ENCODE peak calls at places on chromosome 11, in seven cellular contexts. R is GM23248, F is K562, C is mammary epithelial cell, Q is MM.1S, O is fibroblast of lung, H is neural progenitor cell. X is an unnamed sample.

GRCh38 chr11:68542617-68543016 is 82.1 kb downstream of the PPP6R3 start:
- DNase-seq in O (peak), H (no peak), R (peak), F (no peak), Q (no peak), C (peak), X (no peak)

GRCh38 chr11:1382831-1383607 is 6.7 kb upstream of the BRSK2 start:
- DNase-seq in O (peak), Q (peak), H (peak), C (peak), F (peak), R (peak), X (peak)

GRCh38 chr11:13101836-13102574 is 92.9 kb downstream of the RASSF10 start:
- DNase-seq in H (peak), O (no peak), Q (no peak), R (no peak), C (no peak), F (no peak), X (peak)

GRCh38 chr11:119501777-119502405 is 78.9 kb upstream of the THY1 start:
- DNase-seq in O (no peak), H (peak), C (no peak), Q (no peak), R (no peak), F (no peak), X (no peak)

GRCh38 chr11:101706541-101706940 is 122.7 kb upstream of the TRPC6 start:
- DNase-seq in C (peak), R (peak), H (no peak), F (no peak), O (peak), Q (no peak), X (no peak)

GRCh38 chr11:80970016-80970516 is 1529.2 kb upstream of the TENM4 start:
- DNase-seq in C (no peak), O (peak), H (no peak), R (no peak), Q (no peak), F (no peak), X (no peak)

GRCh38 chr11:70567680-70568503 is 169.6 kb downstream of the CTTN start:
- DNase-seq in R (peak), F (no peak), C (no peak), Q (no peak), H (peak), O (peak), X (no peak)

GRCh38 chr11:65640483-65641207 is 2.7 kb downstream of the SIPA1 start:
- DNase-seq in H (no peak), R (no peak), F (no peak), Q (no peak), O (no peak), C (no peak), X (no peak)

GRCh38 chr11:44229003-44229570 is 80.9 kb downstream of the ALX4 start:
- DNase-seq in R (no peak), F (no peak), Q (no peak), H (no peak), C (peak), O (no peak), X (peak)

GRCh38 chr11:78811622-78812021 is 237.0 kb upstream of the NARS2 start:
- DNase-seq in Q (no peak), C (no peak), R (no peak), H (no peak), F (no peak), O (no peak), X (no peak)

GRCh38 chr11:66327171-66328035 is 8.8 kb downstream of the RIN1 start:
- DNase-seq in R (peak), H (no peak), O (peak), F (no peak), Q (no peak), C (peak), X (no peak)

GRCh38 chr11:8080069-8080670 is 841 bp upstream of the TUB start:
- DNase-seq in Q (no peak), R (no peak), O (no peak), C (no peak), H (no peak), F (no peak), X (no peak)

GRCh38 chr11:61963282-61964057 is 4.0 kb downstream of the FTH1 start:
- DNase-seq in R (peak), F (no peak), H (no peak), O (peak), C (peak), Q (peak), X (peak)

GRCh38 chr11:36362902-36363301 is 66.8 kb downstream of the PRR5L start:
- DNase-seq in F (no peak), O (peak), H (no peak), R (peak), C (peak), Q (no peak), X (no peak)

GRCh38 chr11:11826260-11826659 is 15.5 kb upstream of the USP47 start:
- DNase-seq in F (no peak), O (no peak), Q (no peak), C (no peak), H (no peak), R (no peak), X (no peak)

GRCh38 chr11:128771102-128771501 is 77.2 kb downstream of the FLI1 start:
- DNase-seq in O (no peak), C (no peak), R (no peak), F (no peak), Q (no peak), H (no peak), X (no peak)

GRCh38 chr11:1757861-1758610 is 5.7 kb downstream of the CTSD start:
- DNase-seq in Q (no peak), R (no peak), C (no peak), F (no peak), O (no peak), H (no peak), X (no peak)

DNA sequence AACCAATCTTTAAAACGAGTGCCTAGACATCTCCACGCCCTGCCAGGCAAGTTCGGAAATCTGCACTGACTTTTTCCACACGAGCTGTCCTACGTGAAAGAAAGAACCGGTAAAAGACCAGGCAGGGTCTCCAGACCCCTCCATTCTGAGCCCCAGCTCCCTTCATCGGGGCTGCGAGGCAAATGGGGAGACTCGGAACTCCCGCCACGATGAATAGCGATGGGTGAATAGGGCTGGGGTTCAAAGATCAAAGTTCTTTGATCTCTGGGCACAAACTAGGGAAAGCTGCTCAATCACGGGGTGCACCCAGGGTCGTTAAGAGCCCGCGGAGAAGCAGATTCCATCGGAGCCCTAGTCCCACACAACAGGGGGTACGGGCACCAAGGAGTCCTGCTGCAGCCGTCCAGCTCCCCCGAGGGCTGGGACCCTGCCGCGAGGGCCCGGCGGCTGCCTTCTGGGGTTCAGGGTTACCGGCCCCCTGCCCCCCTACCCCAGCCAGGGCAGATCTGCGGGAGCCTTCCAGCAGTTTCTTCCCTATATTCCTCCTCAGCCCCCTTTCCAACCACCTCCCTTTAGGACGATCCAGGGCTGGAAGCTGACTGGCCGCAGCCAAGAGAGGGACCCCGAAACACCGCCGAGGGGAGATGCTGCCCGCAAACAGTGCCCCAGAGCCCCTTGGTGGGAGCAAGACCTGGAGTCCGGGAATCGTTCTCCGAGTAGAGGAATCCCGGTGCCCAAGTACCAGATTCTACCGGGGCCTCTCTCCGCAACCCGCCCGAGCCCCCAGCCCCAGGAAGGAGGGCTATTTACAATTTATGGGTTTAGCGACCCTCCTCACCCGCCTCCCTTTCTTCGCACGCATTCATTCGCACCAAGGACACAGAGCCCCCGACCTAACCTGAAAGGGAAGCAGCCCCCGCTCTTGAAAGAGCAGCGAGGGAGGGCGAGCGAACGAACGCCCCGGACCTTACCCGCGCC is 952 bp downstream of the LRP4 start:
- DNase-seq in O (no peak), Q (no peak), F (no peak), R (peak), H (peak), C (no peak), X (no peak)
- TF ChIP-seq EZH2 in O (no peak), Q (peak), F (no peak), R (no peak), H (no peak), C (no peak), X (peak)

GRCh38 chr11:75553889-75554257 is 8.2 kb upstream of the SERPINH1 start:
- DNase-seq in R (no peak), F (no peak), H (no peak), O (no peak), Q (no peak), C (no peak), X (no peak)
- H3K9ac ChIP-seq in R (no peak), F (peak), H (no peak), O (no peak), Q (no peak), C (no peak), X (no peak)

DNA sequence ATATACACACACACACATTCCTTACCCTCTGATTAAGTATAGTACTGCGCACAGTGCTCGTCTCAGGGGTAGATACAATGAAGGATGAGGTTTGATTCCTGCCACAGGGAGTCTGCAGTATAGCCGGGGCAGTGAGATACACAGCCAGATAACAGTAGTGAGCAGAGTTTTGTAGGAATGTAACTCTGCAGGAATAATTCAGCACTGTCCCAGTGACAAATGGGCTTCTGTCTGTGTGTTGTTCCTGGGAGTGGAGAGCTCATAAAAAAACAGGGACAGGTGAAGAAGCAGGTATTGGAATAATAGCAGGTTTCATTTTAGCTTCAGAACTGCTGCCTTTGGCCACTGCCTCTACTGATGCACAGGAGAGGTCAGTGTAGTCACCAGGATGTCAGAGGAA is 85.3 kb upstream of the OR9Q1 start:
- DNase-seq in H (no peak), C (no peak), Q (no peak), O (no peak), F (no peak), R (no peak), X (no peak)
- H2AFZ ChIP-seq in H (no peak), C (no peak), Q (no peak), O (no peak), F (no peak), R (no peak), X (no peak)

DNA sequence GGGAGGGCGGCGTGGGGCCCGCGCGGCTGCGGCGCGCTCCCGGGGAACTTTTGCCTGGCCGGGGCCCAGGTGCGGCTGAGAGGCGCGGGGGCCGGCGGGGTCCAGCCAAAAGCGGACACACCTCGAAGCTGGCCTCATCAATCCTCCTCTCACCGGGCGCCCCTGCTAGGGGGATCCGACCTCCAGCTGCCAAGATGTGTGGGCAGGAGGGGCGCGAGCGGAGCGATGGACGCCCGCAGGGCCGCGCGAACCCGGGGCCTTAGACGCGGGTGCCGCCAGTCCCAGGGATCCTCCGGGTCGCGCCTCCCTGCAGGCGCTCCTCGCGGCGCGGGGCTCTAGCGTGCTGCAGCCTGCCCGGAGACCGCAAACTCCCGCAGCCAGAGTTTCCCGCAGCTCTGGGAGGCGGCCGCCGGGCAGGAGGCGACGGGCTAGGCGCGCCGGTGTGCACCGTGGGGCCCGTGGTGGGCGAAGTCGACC is 785 bp downstream of the IGSF9B start:
- DNase-seq in R (no peak), Q (no peak), C (no peak), F (no peak), H (peak), O (no peak), X (no peak)
- TF ChIP-seq EZH2 in R (no peak), Q (no peak), C (no peak), F (no peak), H (peak), O (no peak), X (peak)

X was measured in endothelial cell of umbilical vein.